ENCODE peak calls at places on chromosomes 1 and 21, in four cellular contexts. X, G, N and C are unnamed samples.

GRCh38 chr1:86155807-86156561 is 588 bp downstream of the COL24A1 start:
- DNase-seq in G (no peak), N (peak; percentile 72), X (peak; percentile 10), C (no peak)

GRCh38 chr21:45523411-45524101 is 18.7 kb downstream of the SLC19A1 start:
- DNase-seq in N (peak; percentile 56), X (no peak), G (no peak), C (no peak)

GRCh38 chr1:227913446-227913968 is 34.2 kb downstream of the WNT9A start:
- DNase-seq in G (no peak), N (peak; percentile 21), X (no peak), C (no peak)

GRCh38 chr1:218284377-218284916 is 646 bp upstream of the RRP15 start:
- DNase-seq in G (peak; percentile 6), X (no peak), N (peak; percentile 66), C (peak; percentile 17)

GRCh38 chr1:61011514-61012263 is 70.7 kb upstream of the NFIA start:
- DNase-seq in N (no peak), X (no peak), G (no peak), C (no peak)

GRCh38 chr1:192555399-192555798 is 20.2 kb upstream of the RGS1 start:
- DNase-seq in G (no peak), N (no peak), X (no peak), C (no peak)

GRCh38 chr1:82398357-82398756 is 597.6 kb downstream of the ADGRL2 start:
- DNase-seq in N (no peak), G (no peak), X (no peak), C (no peak)

GRCh38 chr1:15152318-15153183 is 996 bp upstream of the TMEM51 start:
- DNase-seq in X (peak; percentile 63), G (peak; percentile 70), N (peak; percentile 95), C (no peak)

GRCh38 chr1:81702903-81703302 is 97.8 kb upstream of the ADGRL2 start:
- DNase-seq in X (no peak), N (no peak), G (no peak), C (no peak)

GRCh38 chr1:2271841-2272655 is 43.9 kb downstream of the SKI start:
- DNase-seq in G (no peak), X (no peak), N (peak; percentile 63), C (no peak)

GRCh38 chr1:29259802-29260441 is 23.6 kb downstream of the PTPRU start:
- DNase-seq in N (no peak), G (peak; percentile 36), X (no peak), C (peak; percentile 20)

GRCh38 chr1:205375816-205376545 is 19.3 kb upstream of the KLHDC8A start:
- DNase-seq in N (no peak), X (no peak), G (no peak), C (no peak)

GRCh38 chr1:150807257-150807637 is 813 bp downstream of the CTSK start:
- DNase-seq in X (no peak), N (no peak), G (no peak), C (no peak)

GRCh38 chr1:92408825-92409224 is 77.9 kb downstream of the GFI1 start:
- DNase-seq in X (no peak), N (no peak), G (no peak), C (no peak)

GRCh38 chr1:84892657-84893618 is at the start of gene LPAR3:
- DNase-seq in N (peak; percentile 68), X (peak; percentile 44), G (no peak), C (no peak)

GRCh38 chr1:11684070-11684469 is 3.1 kb upstream of the MAD2L2 start:
- DNase-seq in G (no peak), X (no peak), N (no peak), C (no peak)

GRCh38 chr1:25922633-25923567 is 16.7 kb upstream of the STMN1 start:
- DNase-seq in X (peak; percentile 11), N (peak; percentile 86), G (peak; percentile 38), C (peak; percentile 41)

GRCh38 chr1:45892068-45892785 is 88.8 kb downstream of the MAST2 start:
- DNase-seq in X (no peak), G (peak; percentile 17), N (no peak), C (no peak)

GRCh38 chr1:160046494-160047115 is 14.8 kb upstream of the PIGM start:
- DNase-seq in X (no peak), N (no peak), G (peak; percentile 52), C (no peak)

GRCh38 chr1:220300442-220301121 is 28.3 kb upstream of the RAB3GAP2 start:
- DNase-seq in G (peak; percentile 85), N (no peak), X (no peak), C (no peak)

GRCh38 chr1:1371741-1372711 is 3.0 kb downstream of the AURKAIP1 start:
- DNase-seq in G (peak; percentile 71), X (peak; percentile 80), N (peak; percentile 81), C (peak; percentile 76)

GRCh38 chr1:11052839-11053757 is 6.1 kb upstream of the MASP2 start:
- DNase-seq in X (no peak), N (peak; percentile 69), G (no peak), C (no peak)

GRCh38 chr1:54404939-54405880 is 984 bp downstream of the SSBP3 start:
- DNase-seq in G (no peak), N (peak; percentile 85), X (no peak), C (peak; percentile 27)

GRCh38 chr1:225677350-225678124 is 24.6 kb upstream of the ENAH start:
- DNase-seq in G (no peak), N (no peak), X (peak; percentile 14), C (no peak)

GRCh38 chr1:6673816-6674398 is 27.7 kb downstream of the DNAJC11 start:
- DNase-seq in N (no peak), X (no peak), G (no peak), C (no peak)

GRCh38 chr21:41250519-41250918 is 66.1 kb upstream of the FAM3B start:
- DNase-seq in N (no peak), X (no peak), G (no peak), C (no peak)

GRCh38 chr1:219227731-219228419 is 54.2 kb downstream of the LYPLAL1 start:
- DNase-seq in G (no peak), X (no peak), N (no peak), C (no peak)

GRCh38 chr1:40696294-40696693 is 4.8 kb downstream of the NFYC start:
- DNase-seq in X (no peak), G (no peak), N (no peak), C (no peak)

GRCh38 chr21:43812139-43812821 is 22.9 kb downstream of the RRP1 start:
- DNase-seq in G (no peak), N (peak; percentile 79), X (no peak), C (no peak)

GRCh38 chr1:39409055-39409816 is 82.2 kb upstream of the BMP8A start:
- DNase-seq in N (peak; percentile 81), G (peak; percentile 57), X (no peak), C (no peak)

GRCh38 chr1:66535149-66535548 is 1.2 kb downstream of the SGIP1 start:
- DNase-seq in N (no peak), G (no peak), X (no peak), C (no peak)

GRCh38 chr1:159941867-159942560 is 3.4 kb downstream of the IGSF9 start:
- DNase-seq in G (no peak), N (no peak), X (no peak), C (no peak)

GRCh38 chr1:239386453-239387303 is at the start of gene CHRM3:
- DNase-seq in N (peak; percentile 69), G (no peak), X (peak; percentile 54), C (no peak)

GRCh38 chr1:153985984-153986761 is at the start of gene RAB13:
- DNase-seq in G (peak; percentile 78), N (peak; percentile 96), X (peak; percentile 65), C (no peak)

GRCh38 chr1:19514391-19514831 is 29.1 kb upstream of the CAPZB start:
- DNase-seq in N (no peak), G (peak; percentile 76), X (no peak), C (no peak)

GRCh38 chr21:36635991-36636390 is 62.9 kb upstream of the SIM2 start:
- DNase-seq in N (no peak), X (no peak), G (no peak), C (no peak)

GRCh38 chr21:38869946-38870345 is 64.2 kb downstream of the ETS2 start:
- DNase-seq in N (no peak), X (no peak), G (no peak), C (no peak)
- TF ChIP-seq CTCF in N (no peak), X (no peak), G (no peak), C (no peak)

GRCh38 chr1:209430107-209430506 is 153.4 kb upstream of the CAMK1G start:
- DNase-seq in X (no peak), N (no peak), G (no peak), C (no peak)

GRCh38 chr1:209431813-209432442 is 151.6 kb upstream of the CAMK1G start:
- DNase-seq in X (no peak), N (no peak), G (no peak), C (no peak)

GRCh38 chr1:209432443-209432825 is 151.1 kb upstream of the CAMK1G start:
- DNase-seq in N (no peak), X (no peak), G (no peak), C (no peak)

GRCh38 chr1:209431402-209431801 is 152.1 kb upstream of the CAMK1G start:
- DNase-seq in N (no peak), X (no peak), G (no peak), C (no peak)

DNA sequence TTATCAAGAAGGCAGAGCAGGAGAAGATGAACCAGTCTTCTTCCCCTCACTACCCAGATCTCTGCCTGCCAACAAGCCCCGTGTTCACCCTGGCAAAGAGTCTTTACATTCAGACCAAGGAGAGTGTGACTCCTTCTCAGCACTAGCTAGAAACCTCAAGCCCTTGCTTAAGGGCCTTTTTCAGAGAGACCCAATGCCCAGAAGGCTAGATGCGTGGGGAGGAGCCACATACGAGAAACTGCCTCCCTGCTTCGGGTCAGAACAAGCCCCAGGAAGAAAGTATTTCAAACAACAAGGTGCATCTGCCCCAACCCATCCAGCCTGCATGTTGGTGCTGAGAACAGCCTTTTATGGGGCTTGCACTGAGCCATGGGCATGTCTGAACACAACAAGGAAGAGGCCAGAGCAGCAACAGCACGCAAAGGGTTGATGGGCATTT is 152.7 kb upstream of the CAMK1G start:
- DNase-seq in G (no peak), N (no peak), X (no peak), C (no peak)
- TF ChIP-seq CTCF in G (no peak), N (no peak), X (no peak), C (no peak)

GRCh38 chr21:33403786-33404571 is 766 bp downstream of the IFNGR2 start:
- DNase-seq in G (peak; percentile 28), N (peak; percentile 87), X (peak; percentile 38), C (no peak)
- TF ChIP-seq CTCF in G (no peak), N (no peak), X (no peak), C (no peak)

GRCh38 chr1:167720965-167721616 is 691 bp upstream of the MPZL1 start:
- DNase-seq in N (no peak), G (peak; percentile 43), X (no peak), C (no peak)
- TF ChIP-seq CTCF in N (peak; percentile 15), G (peak; percentile 26), X (peak; percentile 9), C (no peak)

GRCh38 chr1:91278754-91279153 is 125.9 kb downstream of the HFM1 start:
- DNase-seq in N (no peak), G (no peak), X (no peak), C (no peak)
- TF ChIP-seq CTCF in N (peak; percentile 6), G (no peak), X (peak; percentile 37), C (no peak)